ENCODE peak calls at places on chromosomes 12 and 14, in four cellular contexts. I is GM12878, Y is K562, M is HepG2. Z is an unnamed sample.

GRCh38 chr14:34660796-34661195 is 30.8 kb upstream of the SNX6 start:
- DNase-seq in I (no peak), Y (no peak), M (no peak), Z (no peak)

GRCh38 chr14:50910495-50911420 is 33.5 kb downstream of the PYGL start:
- DNase-seq in I (no peak), Y (no peak), M (no peak), Z (no peak)

GRCh38 chr14:91315844-91316267 is 71.4 kb upstream of the GPR68 start:
- DNase-seq in I (peak), Y (no peak), M (no peak), Z (no peak)

GRCh38 chr14:74571901-74572828 is 39.9 kb downstream of the LTBP2 start:
- DNase-seq in I (no peak), Y (no peak), M (peak), Z (no peak)

GRCh38 chr12:75854681-75855309 is 176.8 kb downstream of the PHLDA1 start:
- DNase-seq in I (no peak), Y (no peak), M (no peak), Z (no peak)

GRCh38 chr12:57280234-57281062 is 29.5 kb upstream of the STAC3 start:
- DNase-seq in I (peak), Y (peak), M (peak), Z (no peak)

GRCh38 chr12:57896139-57896436 is 45.3 kb upstream of the ATP23 start:
- DNase-seq in I (no peak), Y (no peak), M (no peak), Z (no peak)

GRCh38 chr14:58736606-58737005 is 98.8 kb downstream of the DACT1 start:
- DNase-seq in I (no peak), Y (no peak), M (no peak), Z (no peak)

GRCh38 chr12:72995616-72996015 is 723.4 kb downstream of the TRHDE start:
- DNase-seq in I (no peak), Y (no peak), M (no peak), Z (no peak)

GRCh38 chr12:116478243-116478773 is 80.9 kb upstream of the MAP1LC3B2 start:
- DNase-seq in I (no peak), Y (no peak), M (no peak), Z (no peak)

GRCh38 chr12:51293693-51294092 is 23.5 kb upstream of the SMAGP start:
- DNase-seq in I (no peak), Y (peak), M (no peak), Z (no peak)

GRCh38 chr12:98228619-98229538 is 286.5 kb upstream of the TMPO start:
- DNase-seq in I (no peak), Y (no peak), M (no peak), Z (no peak)

GRCh38 chr12:32494676-32495075 is 95.3 kb downstream of the FGD4 start:
- DNase-seq in I (no peak), Y (no peak), M (no peak), Z (no peak)

GRCh38 chr14:99654235-99655000 is 9.5 kb downstream of the HHIPL1 start:
- DNase-seq in I (no peak), Y (peak), M (no peak), Z (no peak)

GRCh38 chr14:83300454-83301064 is 1766.9 kb upstream of the SEL1L start:
- DNase-seq in I (no peak), Y (peak), M (peak), Z (no peak)

GRCh38 chr12:106855221-106855758 is 80.8 kb downstream of the RIC8B start:
- DNase-seq in I (no peak), Y (no peak), M (peak), Z (no peak)

GRCh38 chr14:29734732-29735131 is 192.9 kb downstream of the PRKD1 start:
- DNase-seq in I (no peak), Y (no peak), M (no peak), Z (no peak)

GRCh38 chr14:100708349-100709217 is 18.1 kb upstream of the DLK1 start:
- DNase-seq in I (no peak), Y (no peak), M (peak), Z (peak)

GRCh38 chr14:52046376-52046917 is 22.4 kb downstream of the NID2 start:
- DNase-seq in I (no peak), Y (no peak), M (no peak), Z (no peak)

GRCh38 chr14:23644195-23644918 is 8.2 kb downstream of the DHRS2 start:
- DNase-seq in I (no peak), Y (no peak), M (no peak), Z (no peak)

GRCh38 chr12:17028348-17028747 is 422.4 kb upstream of the LMO3 start:
- DNase-seq in I (no peak), Y (no peak), M (no peak), Z (no peak)

GRCh38 chr12:117686210-117686609 is 282.6 kb downstream of the KSR2 start:
- DNase-seq in I (no peak), Y (no peak), M (no peak), Z (no peak)

GRCh38 chr12:127282786-127283565 is 984.0 kb upstream of the TMEM132C start:
- DNase-seq in I (no peak), Y (no peak), M (no peak), Z (no peak)

GRCh38 chr14:73457050-73457934 is 1.1 kb downstream of the NUMB start:
- DNase-seq in I (no peak), Y (peak), M (no peak), Z (peak)

GRCh38 chr12:91643763-91644162 is 461.1 kb upstream of the DCN start:
- DNase-seq in I (no peak), Y (peak), M (no peak), Z (no peak)

GRCh38 chr14:61965030-61965745 is 203.0 kb downstream of the SNAPC1 start:
- DNase-seq in I (no peak), Y (no peak), M (peak), Z (no peak)

GRCh38 chr12:24038211-24038997 is 88.9 kb upstream of the SOX5 start:
- DNase-seq in I (no peak), Y (no peak), M (peak), Z (no peak)

GRCh38 chr14:104143521-104144452 is 5.4 kb downstream of the KIF26A start:
- DNase-seq in I (no peak), Y (no peak), M (no peak), Z (peak)

GRCh38 chr12:122681814-122682213 is 21.3 kb downstream of the HCAR2 start:
- DNase-seq in I (peak), Y (no peak), M (no peak), Z (no peak)

GRCh38 chr12:2795291-2796186 is 769 bp downstream of the FKBP4 start:
- DNase-seq in I (no peak), Y (peak), M (peak), Z (peak)

GRCh38 chr14:60647081-60647836 is 2.0 kb downstream of the SIX1 start:
- DNase-seq in I (no peak), Y (no peak), M (peak), Z (peak)

GRCh38 chr14:95265106-95266094 is 54.3 kb downstream of the CLMN start:
- DNase-seq in I (peak), Y (no peak), M (peak), Z (no peak)

GRCh38 chr14:88863167-88863566 is 38.7 kb downstream of the TTC8 start:
- DNase-seq in I (no peak), Y (no peak), M (no peak), Z (no peak)

GRCh38 chr12:56358836-56359532 is 923 bp downstream of the STAT2 start:
- DNase-seq in I (no peak), Y (peak), M (no peak), Z (no peak)

GRCh38 chr12:6222009-6222702 is 22.0 kb downstream of the CD9 start:
- DNase-seq in I (no peak), Y (no peak), M (peak), Z (no peak)

GRCh38 chr12:51972849-51973273 is 21.4 kb downstream of the ACVR1B start:
- DNase-seq in I (no peak), Y (peak), M (no peak), Z (no peak)

GRCh38 chr14:74380172-74380571 is 31.9 kb downstream of the VRTN start:
- DNase-seq in I (no peak), Y (no peak), M (no peak), Z (no peak)

GRCh38 chr14:102508410-102508773 is 1.2 kb downstream of the ANKRD9 start:
- DNase-seq in I (no peak), Y (peak), M (peak), Z (no peak)
- TF ChIP-seq TCF7 in I (no peak), Y (no peak), M (no peak), Z (no peak)

DNA sequence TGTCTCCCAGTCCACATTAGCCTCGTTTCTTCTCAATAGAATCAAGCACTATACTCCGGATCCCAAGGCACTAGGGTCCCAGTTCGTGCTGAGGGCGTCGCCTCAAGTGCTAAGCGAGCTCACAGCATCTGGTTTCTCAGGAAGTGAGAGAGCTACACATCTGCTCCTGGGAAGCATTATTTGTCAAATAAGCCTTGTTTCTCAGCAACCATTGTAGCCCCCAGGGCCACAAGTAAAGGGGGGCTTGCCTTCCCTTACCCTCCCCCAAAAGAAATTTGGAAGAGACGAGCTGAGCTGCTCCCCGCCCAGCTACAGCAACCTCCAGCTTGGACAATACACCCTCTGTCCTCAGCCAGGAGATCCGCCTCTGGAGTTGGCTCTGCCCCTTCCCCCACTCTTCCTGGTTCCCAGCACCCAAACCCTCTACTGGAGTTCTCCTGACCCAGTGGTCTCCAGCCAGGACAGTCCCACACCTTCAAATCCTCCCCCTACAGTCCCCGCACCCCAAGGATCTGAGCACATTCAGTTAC is 5.7 kb upstream of the TNS2 start:
- DNase-seq in I (no peak), Y (peak), M (peak), Z (no peak)
- TF ChIP-seq TCF7 in I (no peak), Y (no peak), M (no peak), Z (no peak)

DNA sequence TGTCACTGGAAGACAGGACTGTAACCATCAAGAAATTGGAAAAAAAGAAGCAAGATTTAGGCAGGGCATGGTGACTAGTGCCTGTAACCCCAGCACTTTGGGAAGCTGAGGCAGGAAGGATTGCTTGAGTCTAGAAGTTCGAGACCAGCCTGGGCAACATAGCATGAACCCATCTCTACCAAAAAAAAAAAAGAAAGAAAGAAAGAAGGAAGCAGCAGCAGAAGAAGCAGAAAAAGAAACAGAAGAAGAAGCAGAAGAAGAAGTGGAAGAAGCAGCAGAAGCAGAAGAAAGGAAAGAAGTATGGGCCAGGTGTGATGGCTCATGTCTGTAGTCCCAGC is 30.5 kb upstream of the LGALS3 start:
- DNase-seq in I (no peak), Y (no peak), M (no peak), Z (no peak)
- TF ChIP-seq TCF7 in I (no peak), Y (no peak), M (no peak), Z (no peak)

DNA sequence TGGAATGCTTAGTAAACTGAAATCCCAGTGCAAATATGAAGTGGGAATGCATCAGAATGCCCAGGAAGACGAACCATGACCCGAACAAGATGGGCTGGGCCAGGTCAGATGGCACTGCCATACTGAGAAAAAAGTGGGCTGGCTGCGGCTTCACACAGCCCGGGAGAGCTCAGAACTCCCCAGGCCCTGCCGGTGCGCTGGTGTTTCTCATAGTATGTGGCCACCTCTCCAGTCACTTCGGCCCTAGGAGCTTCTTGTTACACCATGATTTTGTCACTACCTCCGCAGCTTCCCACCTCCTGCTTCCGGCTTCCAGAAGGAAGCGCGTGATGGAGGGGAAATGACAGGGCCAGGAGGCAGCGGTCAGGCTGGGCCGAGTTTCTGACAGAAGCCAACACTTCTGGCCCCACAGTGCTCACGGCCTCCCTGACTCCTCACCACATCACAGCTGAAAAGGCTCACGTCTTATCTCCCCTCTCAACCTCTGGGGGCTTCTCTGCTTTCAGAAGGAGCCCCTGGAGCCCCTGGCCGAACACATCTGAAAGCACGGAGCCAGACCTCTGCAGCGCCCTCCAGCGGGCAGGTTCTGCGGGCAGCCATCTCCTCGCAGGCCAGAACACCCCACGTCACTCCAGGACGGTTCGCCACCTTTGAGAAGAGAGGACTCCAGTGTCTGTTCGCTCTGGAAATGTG is 30.7 kb downstream of the DAD1 start:
- DNase-seq in I (no peak), Y (peak), M (peak), Z (peak)
- TF ChIP-seq TCF7 in I (no peak), Y (no peak), M (no peak), Z (no peak)

GRCh38 chr14:102085503-102085902 is 1.3 kb downstream of the HSP90AA1 start:
- DNase-seq in I (no peak), Y (no peak), M (no peak), Z (no peak)
- TF ChIP-seq TCF7 in I (no peak), Y (no peak), M (no peak), Z (no peak)

GRCh38 chr14:33291529-33292104 is 352.9 kb downstream of the NPAS3 start:
- DNase-seq in I (no peak), Y (no peak), M (no peak), Z (no peak)

GRCh38 chr14:33285902-33286700 is 347.4 kb downstream of the NPAS3 start:
- DNase-seq in I (no peak), Y (no peak), M (no peak), Z (no peak)

GRCh38 chr14:33282811-33283210 is 344.1 kb downstream of the NPAS3 start:
- DNase-seq in I (no peak), Y (no peak), M (no peak), Z (no peak)

GRCh38 chr14:33282181-33282580 is 343.5 kb downstream of the NPAS3 start:
- DNase-seq in I (no peak), Y (no peak), M (no peak), Z (no peak)

DNA sequence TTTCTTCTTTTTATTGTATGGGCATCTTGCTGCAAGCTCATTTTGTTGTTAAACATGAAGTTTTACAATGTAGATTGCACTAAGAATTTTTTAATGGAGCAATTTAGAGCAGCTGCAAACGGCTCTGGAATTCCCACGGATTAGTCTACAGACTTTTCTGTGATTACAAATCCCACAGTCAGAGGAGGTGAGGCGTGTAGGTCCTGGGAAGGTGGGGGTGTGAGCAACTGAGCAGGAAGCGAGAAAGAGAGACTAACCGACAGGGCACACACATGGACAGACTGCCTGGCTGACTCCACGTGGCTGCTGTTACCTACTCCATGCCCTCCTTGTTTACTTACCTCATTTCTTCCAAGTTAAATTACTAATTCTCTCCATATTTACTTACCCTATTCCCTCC is 348.5 kb downstream of the NPAS3 start:
- DNase-seq in I (no peak), Y (no peak), M (no peak), Z (no peak)
- TF ChIP-seq TCF7 in I (no peak), Y (no peak), M (no peak), Z (no peak)

GRCh38 chr12:10408842-10409241 is 715 bp downstream of the KLRC4 start:
- DNase-seq in I (no peak), Y (no peak), M (no peak), Z (no peak)

GRCh38 chr12:10404798-10405197 is 4.8 kb downstream of the KLRC4 start:
- DNase-seq in I (no peak), Y (no peak), M (no peak), Z (no peak)

GRCh38 chr12:10409387-10409786 is at the start of gene KLRC4:
- DNase-seq in I (no peak), Y (peak), M (no peak), Z (no peak)

GRCh38 chr12:10406725-10407124 is 2.8 kb downstream of the KLRC4 start:
- DNase-seq in I (no peak), Y (no peak), M (no peak), Z (no peak)

GRCh38 chr12:10405294-10405693 is 4.3 kb downstream of the KLRC4 start:
- DNase-seq in I (no peak), Y (no peak), M (no peak), Z (no peak)
- TF ChIP-seq TCF7 in I (no peak), Y (no peak), M (no peak), Z (no peak)